ENCODE peak calls at places on chromosome 13, in seven cellular contexts. One of them, this sample, is unnamed.

GRCh38 chr13:60583911-60584753 is 187.1 kb downstream of the TDRD3 start:
- DNase-seq in BE2C: peak; percentile 15
- DNase-seq in stomach: no peak
- DNase-seq in omental fat pad: no peak
- DNase-seq in thoracic aorta: peak; percentile 5
- DNase-seq in PC-3: peak; percentile 26
- DNase-seq in GM12865: peak; percentile 5
- DNase-seq in this sample: no peak

GRCh38 chr13:102128216-102128800 is 273.5 kb downstream of the FGF14 start:
- DNase-seq in BE2C: peak; percentile 20
- DNase-seq in stomach: no peak
- DNase-seq in omental fat pad: no peak
- DNase-seq in thoracic aorta: no peak
- DNase-seq in PC-3: no peak
- DNase-seq in GM12865: peak; percentile 23
- DNase-seq in this sample: no peak

GRCh38 chr13:48891586-48891985 is 84.1 kb upstream of the FNDC3A start:
- DNase-seq in BE2C: peak; percentile 78
- DNase-seq in stomach: no peak
- DNase-seq in omental fat pad: no peak
- DNase-seq in thoracic aorta: no peak
- DNase-seq in PC-3: peak; percentile 56
- DNase-seq in GM12865: no peak
- DNase-seq in this sample: no peak

GRCh38 chr13:92362717-92363116 is 863.9 kb upstream of the GPC6 start:
- DNase-seq in BE2C: no peak
- DNase-seq in stomach: no peak
- DNase-seq in omental fat pad: no peak
- DNase-seq in thoracic aorta: no peak
- DNase-seq in PC-3: no peak
- DNase-seq in GM12865: no peak
- DNase-seq in this sample: peak; percentile 44

GRCh38 chr13:20102776-20103175 is 58.1 kb downstream of the GJA3 start:
- DNase-seq in BE2C: no peak
- DNase-seq in stomach: no peak
- DNase-seq in omental fat pad: no peak
- DNase-seq in thoracic aorta: no peak
- DNase-seq in PC-3: no peak
- DNase-seq in GM12865: no peak
- DNase-seq in this sample: no peak

GRCh38 chr13:64154514-64154913 is 2738.9 kb upstream of the PCDH20 start:
- DNase-seq in BE2C: no peak
- DNase-seq in stomach: no peak
- DNase-seq in omental fat pad: no peak
- DNase-seq in thoracic aorta: no peak
- DNase-seq in PC-3: peak; percentile 28
- DNase-seq in GM12865: no peak
- DNase-seq in this sample: no peak

GRCh38 chr13:91539458-91540156 is 141.2 kb downstream of the GPC5 start:
- DNase-seq in BE2C: no peak
- DNase-seq in stomach: no peak
- DNase-seq in omental fat pad: no peak
- DNase-seq in thoracic aorta: no peak
- DNase-seq in PC-3: no peak
- DNase-seq in GM12865: no peak
- DNase-seq in this sample: no peak

GRCh38 chr13:51556740-51557139 is 27.5 kb upstream of the WDFY2 start:
- DNase-seq in BE2C: no peak
- DNase-seq in stomach: no peak
- DNase-seq in omental fat pad: no peak
- DNase-seq in thoracic aorta: no peak
- DNase-seq in PC-3: no peak
- DNase-seq in GM12865: no peak
- DNase-seq in this sample: no peak

GRCh38 chr13:40464991-40465390 is 201.4 kb downstream of the FOXO1 start:
- DNase-seq in BE2C: no peak
- DNase-seq in stomach: no peak
- DNase-seq in omental fat pad: no peak
- DNase-seq in thoracic aorta: no peak
- DNase-seq in PC-3: no peak
- DNase-seq in GM12865: no peak
- DNase-seq in this sample: no peak

GRCh38 chr13:110155072-110155471 is 151.9 kb downstream of the COL4A1 start:
- DNase-seq in BE2C: no peak
- DNase-seq in stomach: no peak
- DNase-seq in omental fat pad: no peak
- DNase-seq in thoracic aorta: no peak
- DNase-seq in PC-3: no peak
- DNase-seq in GM12865: no peak
- DNase-seq in this sample: no peak

GRCh38 chr13:25821761-25822160 is 230.1 kb downstream of the SHISA2 start:
- DNase-seq in BE2C: no peak
- DNase-seq in stomach: no peak
- DNase-seq in omental fat pad: no peak
- DNase-seq in thoracic aorta: no peak
- DNase-seq in PC-3: no peak
- DNase-seq in GM12865: no peak
- DNase-seq in this sample: no peak

GRCh38 chr13:98097749-98098148 is 45.1 kb upstream of the FARP1 start:
- DNase-seq in BE2C: no peak
- DNase-seq in stomach: no peak
- DNase-seq in omental fat pad: no peak
- DNase-seq in thoracic aorta: no peak
- DNase-seq in PC-3: no peak
- DNase-seq in GM12865: no peak
- DNase-seq in this sample: no peak

GRCh38 chr13:78401833-78402232 is 201.5 kb downstream of the POU4F1 start:
- DNase-seq in BE2C: no peak
- DNase-seq in stomach: no peak
- DNase-seq in omental fat pad: no peak
- DNase-seq in thoracic aorta: no peak
- DNase-seq in PC-3: no peak
- DNase-seq in GM12865: no peak
- DNase-seq in this sample: no peak

GRCh38 chr13:105127732-105128131 is 1407.7 kb downstream of the EFNB2 start:
- DNase-seq in BE2C: no peak
- DNase-seq in stomach: no peak
- DNase-seq in omental fat pad: no peak
- DNase-seq in thoracic aorta: no peak
- DNase-seq in PC-3: no peak
- DNase-seq in GM12865: peak; percentile 3
- DNase-seq in this sample: no peak

GRCh38 chr13:50250403-50250802 is 235.2 kb downstream of the KCNRG start:
- DNase-seq in BE2C: no peak
- DNase-seq in stomach: no peak
- DNase-seq in omental fat pad: no peak
- DNase-seq in thoracic aorta: no peak
- DNase-seq in PC-3: no peak
- DNase-seq in GM12865: no peak
- DNase-seq in this sample: no peak

GRCh38 chr13:50243926-50244325 is 228.7 kb downstream of the KCNRG start:
- DNase-seq in BE2C: no peak
- DNase-seq in stomach: no peak
- DNase-seq in omental fat pad: no peak
- DNase-seq in thoracic aorta: no peak
- DNase-seq in PC-3: no peak
- DNase-seq in GM12865: no peak
- DNase-seq in this sample: no peak

GRCh38 chr13:50244355-50244912 is 229.2 kb downstream of the KCNRG start:
- DNase-seq in BE2C: no peak
- DNase-seq in stomach: no peak
- DNase-seq in omental fat pad: no peak
- DNase-seq in thoracic aorta: no peak
- DNase-seq in PC-3: no peak
- DNase-seq in GM12865: peak; percentile 14
- DNase-seq in this sample: no peak

GRCh38 chr13:50244913-50245574 is 229.8 kb downstream of the KCNRG start:
- DNase-seq in BE2C: no peak
- DNase-seq in stomach: peak; percentile 36
- DNase-seq in omental fat pad: no peak
- DNase-seq in thoracic aorta: peak; percentile 12
- DNase-seq in PC-3: peak; percentile 90
- DNase-seq in GM12865: peak; percentile 87
- DNase-seq in this sample: no peak

GRCh38 chr13:50248537-50249521 is 233.6 kb downstream of the KCNRG start:
- DNase-seq in BE2C: no peak
- DNase-seq in stomach: no peak
- DNase-seq in omental fat pad: no peak
- DNase-seq in thoracic aorta: no peak
- DNase-seq in PC-3: no peak
- DNase-seq in GM12865: peak; percentile 23
- DNase-seq in this sample: no peak
- TF ChIP-seq CTCF in BE2C: no peak
- TF ChIP-seq CTCF in stomach: no peak
- TF ChIP-seq CTCF in omental fat pad: no peak
- TF ChIP-seq CTCF in thoracic aorta: no peak
- TF ChIP-seq CTCF in PC-3: no peak
- TF ChIP-seq CTCF in GM12865: no peak
- TF ChIP-seq CTCF in this sample: no peak

DNA sequence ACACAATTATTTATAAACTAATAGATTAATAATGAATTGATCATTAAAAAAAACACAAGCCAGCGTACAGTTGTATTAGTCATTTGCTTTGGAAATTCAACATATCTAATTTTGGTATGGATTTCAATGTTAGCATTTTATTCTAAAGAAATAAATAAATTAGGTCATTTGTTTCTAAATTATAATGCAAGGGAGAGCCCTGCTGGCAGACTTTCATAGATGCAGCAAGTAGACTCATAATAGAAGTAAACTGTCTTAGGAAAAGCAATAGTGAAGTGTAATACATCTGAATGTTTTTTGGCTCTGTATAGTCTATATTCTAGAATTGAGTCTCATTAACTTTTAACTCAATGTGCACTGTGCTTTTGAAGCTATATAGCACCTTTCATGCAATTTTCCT is 982.4 kb upstream of the MIR17HG start:
- DNase-seq in BE2C: no peak
- DNase-seq in stomach: no peak
- DNase-seq in omental fat pad: no peak
- DNase-seq in thoracic aorta: no peak
- DNase-seq in PC-3: no peak
- DNase-seq in GM12865: no peak
- DNase-seq in this sample: no peak
- TF ChIP-seq CTCF in BE2C: peak; percentile 46
- TF ChIP-seq CTCF in stomach: no peak
- TF ChIP-seq CTCF in omental fat pad: no peak
- TF ChIP-seq CTCF in thoracic aorta: no peak
- TF ChIP-seq CTCF in PC-3: peak; percentile 40
- TF ChIP-seq CTCF in GM12865: no peak
- TF ChIP-seq CTCF in this sample: no peak

GRCh38 chr13:112575680-112576079 is 12.3 kb downstream of the TUBGCP3 start:
- DNase-seq in BE2C: no peak
- DNase-seq in stomach: no peak
- DNase-seq in omental fat pad: no peak
- DNase-seq in thoracic aorta: no peak
- DNase-seq in PC-3: no peak
- DNase-seq in GM12865: no peak
- DNase-seq in this sample: no peak
- TF ChIP-seq CTCF in BE2C: peak; percentile 21
- TF ChIP-seq CTCF in stomach: no peak
- TF ChIP-seq CTCF in omental fat pad: no peak
- TF ChIP-seq CTCF in thoracic aorta: no peak
- TF ChIP-seq CTCF in PC-3: no peak
- TF ChIP-seq CTCF in GM12865: no peak
- TF ChIP-seq CTCF in this sample: no peak

GRCh38 chr13:94661396-94661795 is 50.9 kb downstream of the SOX21 start:
- DNase-seq in BE2C: no peak
- DNase-seq in stomach: no peak
- DNase-seq in omental fat pad: no peak
- DNase-seq in thoracic aorta: no peak
- DNase-seq in PC-3: no peak
- DNase-seq in GM12865: no peak
- DNase-seq in this sample: no peak

GRCh38 chr13:94657167-94657566 is 55.2 kb downstream of the SOX21 start:
- DNase-seq in BE2C: no peak
- DNase-seq in stomach: no peak
- DNase-seq in omental fat pad: no peak
- DNase-seq in thoracic aorta: no peak
- DNase-seq in PC-3: peak; percentile 33
- DNase-seq in GM12865: no peak
- DNase-seq in this sample: no peak

GRCh38 chr13:94662274-94662945 is 49.9 kb downstream of the SOX21 start:
- DNase-seq in BE2C: no peak
- DNase-seq in stomach: no peak
- DNase-seq in omental fat pad: no peak
- DNase-seq in thoracic aorta: no peak
- DNase-seq in PC-3: no peak
- DNase-seq in GM12865: no peak
- DNase-seq in this sample: no peak

GRCh38 chr13:94658926-94659649 is 53.3 kb downstream of the SOX21 start:
- DNase-seq in BE2C: no peak
- DNase-seq in stomach: no peak
- DNase-seq in omental fat pad: no peak
- DNase-seq in thoracic aorta: no peak
- DNase-seq in PC-3: peak; percentile 58
- DNase-seq in GM12865: no peak
- DNase-seq in this sample: no peak

DNA sequence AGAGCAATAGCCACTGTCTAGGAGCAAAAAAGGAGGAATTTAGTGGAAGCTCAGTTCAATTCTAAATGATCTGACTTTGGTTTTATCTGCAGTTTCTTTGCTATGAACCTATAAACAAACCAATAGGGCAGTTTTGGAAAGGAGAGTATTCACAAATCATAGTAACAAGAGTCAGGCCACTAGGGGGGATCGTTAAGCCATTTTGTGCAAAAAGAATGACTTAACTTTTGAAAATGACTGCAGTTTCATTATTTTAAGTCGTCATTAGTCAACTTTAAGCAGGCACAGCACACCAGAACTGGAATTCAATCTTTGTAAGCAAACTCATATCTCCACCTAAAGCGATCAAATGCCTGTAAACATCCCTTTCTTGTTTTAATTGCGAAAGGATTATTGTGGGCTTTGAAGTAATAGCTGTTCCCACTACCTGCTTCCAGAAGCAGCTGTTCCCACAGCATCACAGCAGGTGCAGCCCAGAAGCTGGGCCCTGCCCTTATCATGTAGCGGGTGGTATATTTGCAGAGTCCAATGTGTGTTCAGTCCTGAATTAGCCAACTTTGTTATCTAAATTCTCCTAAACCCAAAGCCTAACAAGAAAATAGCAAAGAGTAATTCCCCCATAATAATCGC is 51.5 kb downstream of the SOX21 start:
- DNase-seq in BE2C: no peak
- DNase-seq in stomach: no peak
- DNase-seq in omental fat pad: no peak
- DNase-seq in thoracic aorta: no peak
- DNase-seq in PC-3: peak; percentile 51
- DNase-seq in GM12865: peak; percentile 47
- DNase-seq in this sample: no peak
- TF ChIP-seq CTCF in BE2C: peak; percentile 41
- TF ChIP-seq CTCF in stomach: no peak
- TF ChIP-seq CTCF in omental fat pad: no peak
- TF ChIP-seq CTCF in thoracic aorta: no peak
- TF ChIP-seq CTCF in PC-3: peak; percentile 65
- TF ChIP-seq CTCF in GM12865: no peak
- TF ChIP-seq CTCF in this sample: no peak

GRCh38 chr13:112761701-112762689 is 72.2 kb downstream of the ATP11A start:
- DNase-seq in BE2C: no peak
- DNase-seq in stomach: no peak
- DNase-seq in omental fat pad: no peak
- DNase-seq in thoracic aorta: no peak
- DNase-seq in PC-3: no peak
- DNase-seq in GM12865: no peak
- DNase-seq in this sample: no peak
- TF ChIP-seq CTCF in BE2C: no peak
- TF ChIP-seq CTCF in stomach: no peak
- TF ChIP-seq CTCF in omental fat pad: no peak
- TF ChIP-seq CTCF in thoracic aorta: no peak
- TF ChIP-seq CTCF in PC-3: no peak
- TF ChIP-seq CTCF in GM12865: no peak
- TF ChIP-seq CTCF in this sample: no peak

GRCh38 chr13:73849292-73849691 is 284.9 kb downstream of the KLF12 start:
- DNase-seq in BE2C: peak; percentile 46
- DNase-seq in stomach: no peak
- DNase-seq in omental fat pad: no peak
- DNase-seq in thoracic aorta: no peak
- DNase-seq in PC-3: peak; percentile 33
- DNase-seq in GM12865: peak; percentile 60
- DNase-seq in this sample: no peak
- TF ChIP-seq CTCF in BE2C: peak; percentile 68
- TF ChIP-seq CTCF in stomach: no peak
- TF ChIP-seq CTCF in omental fat pad: no peak
- TF ChIP-seq CTCF in thoracic aorta: peak; percentile 23
- TF ChIP-seq CTCF in PC-3: peak; percentile 46
- TF ChIP-seq CTCF in GM12865: peak; percentile 21
- TF ChIP-seq CTCF in this sample: no peak